ENCODE peak calls at places on chromosome 1, in nine cellular contexts. V, Z, X, C, J, S, M, F and N are unnamed samples. For H3K4me1, the result is how much of the 10 kb centered on the place peaks cover.

GRCh38 chr1:163022129-163022528 is 47.0 kb upstream of the RGS4 start:
- DNase-seq in S (no peak), F (no peak), V (no peak), X (no peak), Z (no peak), J (no peak), M (no peak), C (no peak), N (no peak)

GRCh38 chr1:154743536-154744036 is 126.5 kb downstream of the KCNN3 start:
- DNase-seq in Z (no peak), C (no peak), J (no peak), V (no peak), X (no peak), S (no peak), M (no peak), F (no peak), N (no peak)

GRCh38 chr1:207820568-207821463 is 69.0 kb downstream of the CD46 start:
- DNase-seq in X (no peak), V (no peak), F (no peak), C (no peak), M (no peak), J (no peak), Z (no peak), S (no peak), N (no peak)

GRCh38 chr1:117627562-117628165 is 21.8 kb downstream of the TENT5C start:
- DNase-seq in J (no peak), M (no peak), Z (no peak), C (no peak), X (no peak), S (no peak), V (no peak), F (no peak), N (no peak)

GRCh38 chr1:217403321-217403720 is 227.6 kb downstream of the GPATCH2 start:
- DNase-seq in C (no peak), M (no peak), X (no peak), V (no peak), J (no peak), S (no peak), Z (no peak), F (no peak), N (no peak)

GRCh38 chr1:68516066-68516465 is 19.2 kb upstream of the DEPDC1 start:
- DNase-seq in J (no peak), M (peak), V (no peak), X (no peak), S (no peak), F (no peak), Z (no peak), C (no peak), N (no peak)

GRCh38 chr1:166840309-166841302 is 1.3 kb downstream of the POGK start:
- DNase-seq in S (peak), F (no peak), C (no peak), J (no peak), V (no peak), M (peak), X (peak), Z (no peak), N (no peak)

GRCh38 chr1:27713139-27713725 is 12.5 kb upstream of the FAM76A start:
- DNase-seq in Z (no peak), X (peak), J (no peak), C (no peak), V (no peak), F (no peak), S (no peak), M (no peak), N (no peak)

GRCh38 chr1:111998332-111998731 is 8.9 kb upstream of the KCND3 start:
- DNase-seq in Z (no peak), F (no peak), C (no peak), M (no peak), V (no peak), X (no peak), J (no peak), S (no peak), N (no peak)

GRCh38 chr1:116671835-116672234 is 4.3 kb upstream of the IGSF3 start:
- DNase-seq in C (no peak), S (peak), X (no peak), Z (no peak), V (no peak), F (no peak), M (no peak), J (no peak), N (no peak)

GRCh38 chr1:223413216-223413615 is 20.0 kb downstream of the CCDC185 start:
- DNase-seq in X (no peak), V (no peak), Z (no peak), F (no peak), C (no peak), M (peak), S (no peak), J (no peak), N (no peak)

GRCh38 chr1:66445492-66446181 is 88.3 kb upstream of the SGIP1 start:
- DNase-seq in F (no peak), Z (peak), J (no peak), M (no peak), C (peak), S (no peak), V (peak), X (no peak), N (no peak)

GRCh38 chr1:63073530-63074306 is 248.6 kb upstream of the FOXD3 start:
- DNase-seq in C (no peak), F (no peak), J (peak), Z (peak), V (no peak), S (no peak), M (peak), X (peak), N (no peak)

GRCh38 chr1:22330763-22331119 is 120.9 kb upstream of the ZBTB40 start:
- DNase-seq in V (no peak), Z (no peak), S (no peak), J (no peak), M (no peak), C (no peak), X (no peak), F (no peak), N (no peak)

GRCh38 chr1:155053531-155054105 is 2.5 kb downstream of the ADAM15 start:
- DNase-seq in X (no peak), J (no peak), V (no peak), F (no peak), C (no peak), Z (no peak), M (no peak), S (no peak), N (no peak)

DNA sequence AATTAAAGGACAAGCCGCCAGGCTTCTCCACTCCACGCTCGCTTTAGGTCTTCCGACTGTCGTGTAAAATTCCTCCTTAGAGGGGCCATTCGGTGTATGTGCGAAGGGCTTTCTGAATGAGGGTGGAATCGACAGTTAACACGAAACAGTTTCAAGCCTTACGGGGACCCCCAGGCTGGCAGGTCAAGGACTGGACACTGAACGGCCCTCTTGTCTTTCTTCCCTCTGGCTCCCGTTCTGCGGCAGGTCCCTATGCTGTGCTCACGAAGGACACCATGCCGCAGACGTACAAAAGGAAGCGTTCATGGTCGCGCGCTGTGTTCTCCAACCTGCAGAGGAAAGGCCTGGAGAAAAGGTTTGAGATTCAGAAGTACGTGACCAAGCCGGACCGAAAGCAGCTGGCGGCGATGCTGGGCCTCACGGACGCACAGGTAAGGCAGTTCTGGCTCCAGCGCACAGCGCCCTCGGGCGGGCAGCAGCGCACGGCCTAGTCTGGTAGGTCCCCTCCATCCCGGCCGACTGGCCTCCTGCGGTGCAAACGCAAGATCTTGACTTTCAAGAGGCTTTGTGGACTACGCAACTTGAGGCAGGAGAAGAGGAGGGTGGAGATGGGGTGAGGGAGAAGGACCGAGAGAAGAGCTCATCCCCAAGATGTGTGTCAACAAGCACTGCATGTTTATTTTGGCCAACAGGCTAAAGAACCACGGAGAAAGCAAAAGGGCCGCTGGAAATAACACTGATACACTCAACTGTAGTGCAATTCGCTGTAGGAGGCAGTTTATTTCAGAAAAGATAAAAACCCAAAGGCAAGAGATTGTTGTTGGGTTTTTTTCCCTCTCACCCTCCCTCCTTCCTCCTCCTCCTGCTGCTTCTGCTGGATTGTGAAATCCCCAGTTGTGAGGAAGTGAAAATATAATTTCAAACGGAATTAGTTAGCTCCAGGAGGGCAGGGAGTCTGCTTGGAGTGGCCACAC is 3.0 kb downstream of the HLX start:
- DNase-seq in F (peak), Z (peak), C (no peak), J (no peak), S (no peak), M (peak), V (no peak), X (no peak), N (no peak)
- H3K4me3 ChIP-seq in F (no peak), Z (no peak), C (peak), J (no peak), S (peak), M (peak), V (no peak), X (no peak), N (no peak)

GRCh38 chr1:39205781-39206464 is 1.4 kb downstream of the MACF1 start:
- DNase-seq in X (no peak), Z (no peak), F (no peak), M (no peak), V (no peak), C (no peak), J (no peak), S (no peak), N (no peak)

GRCh38 chr1:39205102-39205780 is 746 bp downstream of the MACF1 start:
- DNase-seq in J (no peak), V (peak), X (peak), F (peak), C (peak), S (peak), Z (no peak), M (peak), N (no peak)

GRCh38 chr1:39199593-39199992 is 4.9 kb upstream of the MACF1 start:
- DNase-seq in V (no peak), S (no peak), J (no peak), F (no peak), Z (no peak), M (no peak), X (no peak), C (no peak), N (no peak)

DNA sequence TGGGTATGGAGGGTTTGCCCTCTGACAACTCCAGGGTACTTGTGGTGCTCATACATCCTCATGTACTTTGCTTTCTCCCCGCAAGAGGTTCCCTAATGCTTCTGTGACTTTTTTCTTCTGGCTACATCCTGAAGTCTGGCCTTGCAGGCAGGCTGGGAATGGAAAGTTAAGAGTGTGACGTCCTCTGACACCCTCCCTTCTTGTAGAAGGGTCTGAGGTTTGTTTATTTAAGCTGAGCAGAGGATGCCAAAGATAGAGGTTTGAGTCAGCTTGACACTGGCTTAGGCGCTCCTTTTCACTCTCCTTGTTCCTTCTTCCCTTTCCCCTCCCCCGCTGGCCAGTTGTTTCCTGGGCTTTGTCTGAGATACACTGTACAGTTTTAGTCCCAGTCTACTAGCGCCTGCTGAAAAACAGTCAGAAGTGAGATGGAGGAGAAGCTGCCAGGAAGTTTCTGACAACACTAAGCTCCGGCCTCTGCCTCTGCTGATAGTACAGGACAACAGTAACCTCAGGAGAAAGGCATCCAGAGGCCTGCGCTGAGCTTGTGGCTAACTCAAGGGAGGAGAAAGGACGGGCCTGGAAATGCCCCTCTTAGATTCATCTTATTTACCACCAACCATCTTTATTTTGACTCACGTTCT is at the start of gene MACF1:
- DNase-seq in C (peak), J (no peak), S (peak), Z (peak), V (peak), F (peak), M (peak), X (peak), N (no peak)
- H3K4me1 ChIP-seq in C (under half), J (under half), S (under half), Z (under half), V (under half), F (under half), M (under half), X (under half), N (under half)

GRCh38 chr1:218600968-218601367 is 255.8 kb downstream of the TGFB2 start:
- DNase-seq in F (no peak), S (peak), X (no peak), Z (no peak), C (no peak), M (no peak), V (no peak), J (no peak), N (no peak)
- H3K27ac ChIP-seq in F (no peak), S (no peak), X (no peak), Z (no peak), C (no peak), M (no peak), V (no peak), J (no peak), N (no peak)

GRCh38 chr1:213051881-213052202 is 801 bp downstream of the RPS6KC1 start:
- DNase-seq in X (no peak), S (no peak), M (no peak), J (no peak), V (no peak), C (no peak), Z (no peak), F (no peak), N (no peak)
- H3K4me3 ChIP-seq in X (peak), S (peak), M (peak), J (peak), V (peak), C (peak), Z (peak), F (peak), N (peak)

GRCh38 chr1:204917802-204918201 is 47.1 kb downstream of the NFASC start:
- DNase-seq in M (no peak), X (no peak), Z (no peak), V (no peak), F (no peak), C (no peak), J (no peak), S (no peak), N (no peak)

GRCh38 chr1:204920511-204920910 is 49.8 kb downstream of the NFASC start:
- DNase-seq in X (no peak), V (no peak), M (no peak), C (no peak), F (no peak), J (no peak), S (peak), Z (peak), N (no peak)

GRCh38 chr1:204920967-204921366 is 50.3 kb downstream of the NFASC start:
- DNase-seq in F (no peak), Z (no peak), J (no peak), S (no peak), X (no peak), M (no peak), V (no peak), C (no peak), N (no peak)

DNA sequence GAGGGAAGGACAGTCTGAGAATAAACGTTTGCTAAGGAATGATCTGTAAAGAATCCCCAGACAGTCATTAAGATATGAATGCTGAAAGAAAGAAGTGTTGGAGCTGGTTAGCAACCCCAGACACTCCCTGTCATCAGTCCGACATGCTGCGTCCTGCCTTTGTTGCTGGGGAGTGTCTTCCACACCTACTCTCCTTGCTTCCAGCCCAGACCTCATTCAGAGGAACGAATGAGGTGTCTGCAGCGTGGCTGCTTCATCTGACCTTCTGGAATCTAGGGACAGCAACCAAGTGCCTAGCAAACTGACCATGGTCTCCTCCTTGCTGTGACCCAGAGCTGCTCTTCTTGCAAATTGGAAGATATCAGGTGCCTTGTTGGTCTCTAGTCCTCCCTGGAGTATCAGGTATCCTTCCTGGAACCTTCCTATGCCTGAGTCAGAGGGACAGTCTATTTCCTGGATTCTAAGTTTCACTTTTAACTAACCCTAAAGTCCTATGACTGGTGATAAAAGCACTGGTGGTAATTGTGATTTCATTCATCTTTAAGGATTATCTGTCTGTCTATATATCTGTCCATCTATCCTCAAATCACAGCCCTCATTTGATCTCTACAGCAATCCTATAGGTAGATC is 45.3 kb downstream of the NFASC start:
- DNase-seq in M (peak), S (no peak), X (no peak), V (no peak), F (no peak), C (no peak), J (no peak), Z (no peak), N (no peak)
- H3K4me1 ChIP-seq in M (under half), S (under half), X (under half), V (under half), F (under half), C (under half), J (under half), Z (under half), N (under half)